ENCODE peak calls at places on chromosomes 5 and 9, in nine cellular contexts. H, X, W, N, P, T, O, A and Z are unnamed samples.

GRCh38 chr5:125349432-125349831 is 603.0 kb upstream of the ZNF608 start:
- DNase-seq in H (no peak), X (no peak), W (no peak), N (no peak), P (no peak), T (no peak), O (no peak), A (no peak), Z (no peak)

GRCh38 chr5:158387499-158387898 is 528.6 kb upstream of the CLINT1 start:
- DNase-seq in H (no peak), X (no peak), W (no peak), N (no peak), P (no peak), T (no peak), O (no peak), A (no peak), Z (no peak)

GRCh38 chr5:132073231-132074013 is at the start of gene CSF2:
- DNase-seq in H (peak), X (no peak), W (no peak), N (no peak), P (peak), T (no peak), O (no peak), A (no peak), Z (no peak)

GRCh38 chr5:39424751-39425524 is at the start of gene DAB2:
- DNase-seq in H (peak), X (peak), W (peak), N (peak), P (peak), T (peak), O (peak), A (peak), Z (peak)

GRCh38 chr5:91271999-91272398 is 111.1 kb downstream of the ARRDC3 start:
- DNase-seq in H (no peak), X (peak), W (no peak), N (no peak), P (no peak), T (no peak), O (no peak), A (no peak), Z (no peak)

GRCh38 chr5:151612689-151613427 is 21.7 kb upstream of the FAT2 start:
- DNase-seq in H (no peak), X (peak), W (no peak), N (no peak), P (peak), T (peak), O (no peak), A (no peak), Z (no peak)

GRCh38 chr5:80998590-80998979 is 38.4 kb downstream of the RASGRF2 start:
- DNase-seq in H (no peak), X (no peak), W (no peak), N (no peak), P (no peak), T (no peak), O (no peak), A (no peak), Z (no peak)

GRCh38 chr9:89179920-89180667 is 1.5 kb upstream of the SHC3 start:
- DNase-seq in H (peak), X (no peak), W (no peak), N (peak), P (peak), T (peak), O (no peak), A (peak), Z (no peak)

GRCh38 chr5:140546851-140547507 is 483 bp upstream of the EIF4EBP3 start:
- DNase-seq in H (peak), X (no peak), W (no peak), N (no peak), P (no peak), T (no peak), O (no peak), A (no peak), Z (no peak)

GRCh38 chr5:32845171-32845570 is 134.1 kb downstream of the NPR3 start:
- DNase-seq in H (no peak), X (no peak), W (no peak), N (no peak), P (no peak), T (no peak), O (no peak), A (no peak), Z (no peak)

GRCh38 chr5:176596689-176597416 is 13.1 kb downstream of the GPRIN1 start:
- DNase-seq in H (peak), X (peak), W (peak), N (no peak), P (no peak), T (peak), O (peak), A (no peak), Z (peak)